ENCODE peak calls at places on chromosomes 7 and 10, in seven cellular contexts. L is left lung; K is Right ventricle myocardium superior; G is C1 segment of cervical spinal cord; D is ureter; N is CD4-positive, alpha-beta memory T cell; T is cardiac muscle cell. E is an unnamed sample.

GRCh38 chr10:44974628-44975431 is 3.8 kb downstream of the DEPP1 start:
- DNase-seq in K (peak), D (peak), G (peak), L (peak), T (peak), N (peak), E (peak)

GRCh38 chr7:44324204-44325126 is 929 bp downstream of the CAMK2B start:
- DNase-seq in D (no peak), K (no peak), T (no peak), N (no peak), L (peak), G (no peak), E (no peak)

GRCh38 chr7:152857272-152857671 is 97.7 kb downstream of the ACTR3B start:
- DNase-seq in D (no peak), K (no peak), L (no peak), G (no peak), T (no peak), N (no peak), E (no peak)

GRCh38 chr10:68154211-68154497 is 44.9 kb downstream of the MYPN start:
- DNase-seq in G (peak), K (peak), D (no peak), N (no peak), L (no peak), T (peak), E (no peak)

GRCh38 chr7:152979376-152979775 is 219.8 kb downstream of the ACTR3B start:
- DNase-seq in T (no peak), D (no peak), L (no peak), K (no peak), G (no peak), N (no peak), E (no peak)

GRCh38 chr10:125054216-125054615 is 106.1 kb downstream of the CTBP2 start:
- DNase-seq in N (no peak), L (peak), D (no peak), K (no peak), G (no peak), T (no peak), E (no peak)

GRCh38 chr10:45418859-45419672 is 45.0 kb downstream of the ALOX5 start:
- DNase-seq in K (peak), D (no peak), N (peak), G (no peak), L (peak), T (peak), E (peak)

GRCh38 chr7:23373151-23374004 is 74.2 kb downstream of the MALSU1 start:
- DNase-seq in T (no peak), K (no peak), D (no peak), L (no peak), G (no peak), N (no peak), E (peak)

GRCh38 chr7:103113164-103113563 is 35.7 kb downstream of the NAPEPLD start:
- DNase-seq in L (no peak), T (no peak), G (no peak), K (no peak), N (no peak), D (no peak), E (no peak)

GRCh38 chr7:151079199-151079910 is 1.3 kb downstream of the FASTK start:
- DNase-seq in L (peak), D (no peak), K (peak), N (no peak), G (no peak), T (no peak), E (no peak)

GRCh38 chr7:126778101-126778500 is 474.6 kb downstream of the GRM8 start:
- DNase-seq in N (no peak), K (no peak), G (no peak), D (no peak), T (no peak), L (no peak), E (no peak)

GRCh38 chr10:7610651-7611389 is 55.9 kb downstream of the ITIH5 start:
- DNase-seq in L (no peak), K (peak), G (no peak), N (no peak), D (no peak), T (no peak), E (no peak)

GRCh38 chr10:12707461-12708185 is 293.9 kb downstream of the CCDC3 start:
- DNase-seq in N (no peak), T (peak), D (no peak), K (no peak), G (no peak), L (no peak), E (no peak)

GRCh38 chr10:49474901-49475300 is 64.0 kb downstream of the ERCC6 start:
- DNase-seq in T (no peak), D (no peak), K (no peak), L (no peak), N (no peak), G (no peak), E (no peak)

GRCh38 chr10:104622598-104623209 is 18.4 kb upstream of the SORCS3 start:
- DNase-seq in N (no peak), L (no peak), K (no peak), T (peak), G (no peak), D (no peak), E (no peak)

GRCh38 chr10:77741746-77742145 is 104.1 kb upstream of the KCNMA1 start:
- DNase-seq in D (no peak), N (no peak), T (no peak), L (no peak), G (no peak), K (no peak), E (no peak)

GRCh38 chr10:109898666-109899577 is 24.4 kb downstream of the XPNPEP1 start:
- DNase-seq in G (no peak), T (no peak), N (no peak), L (no peak), D (no peak), K (no peak), E (no peak)

GRCh38 chr10:102152545-102152890 is 329 bp downstream of the NOLC1 start:
- DNase-seq in L (no peak), K (no peak), D (no peak), G (no peak), T (peak), N (no peak), E (no peak)

GRCh38 chr7:14596421-14596820 is 306.1 kb downstream of the DGKB start:
- DNase-seq in N (no peak), D (no peak), L (no peak), T (no peak), K (no peak), G (no peak), E (no peak)

GRCh38 chr7:30789334-30789711 is 18.1 kb downstream of the MINDY4 start:
- DNase-seq in L (no peak), N (no peak), T (no peak), D (no peak), G (no peak), K (no peak), E (no peak)

GRCh38 chr10:129386415-129387257 is 80.4 kb upstream of the MGMT start:
- DNase-seq in L (no peak), D (no peak), G (no peak), N (no peak), K (no peak), T (no peak), E (no peak)

GRCh38 chr10:118036281-118036875 is 10.4 kb downstream of the RAB11FIP2 start:
- DNase-seq in T (no peak), K (no peak), D (no peak), L (no peak), N (no peak), G (no peak), E (no peak)

GRCh38 chr10:33660329-33660728 is 325.9 kb upstream of the NRP1 start:
- DNase-seq in K (no peak), G (no peak), D (no peak), L (no peak), T (peak), N (no peak), E (no peak)

GRCh38 chr10:7260412-7260900 is 150.4 kb downstream of the SFMBT2 start:
- DNase-seq in L (no peak), N (peak), T (peak), D (peak), G (peak), K (peak), E (no peak)

GRCh38 chr7:7491044-7491443 is 44.6 kb downstream of the COL28A1 start:
- DNase-seq in N (no peak), D (no peak), G (no peak), L (no peak), T (no peak), K (no peak), E (no peak)

GRCh38 chr7:158587425-158588084 is at the start of gene PTPRN2:
- DNase-seq in N (peak), D (peak), G (no peak), L (peak), K (peak), T (peak), E (peak)

GRCh38 chr7:47847207-47847606 is 101.1 kb downstream of the PKD1L1 start:
- DNase-seq in K (no peak), N (no peak), G (no peak), T (no peak), L (no peak), D (no peak), E (no peak)

GRCh38 chr10:132879408-132880147 is 62.8 kb downstream of the CFAP46 start:
- DNase-seq in N (no peak), D (no peak), G (no peak), L (peak), K (peak), T (no peak), E (no peak)

GRCh38 chr10:61621538-61622150 is 41.1 kb upstream of the CABCOCO1 start:
- DNase-seq in G (no peak), K (no peak), L (no peak), D (no peak), N (no peak), T (peak), E (no peak)

GRCh38 chr10:17444062-17444714 is 10.2 kb downstream of the ST8SIA6 start:
- DNase-seq in K (no peak), D (no peak), G (no peak), T (no peak), N (peak), L (no peak), E (no peak)

GRCh38 chr7:54392935-54393334 is 149.2 kb upstream of the VSTM2A start:
- DNase-seq in L (no peak), N (no peak), K (no peak), G (no peak), D (no peak), T (no peak), E (no peak)

GRCh38 chr7:34471844-34472243 is 186.2 kb upstream of the NPSR1 start:
- DNase-seq in N (no peak), D (no peak), T (no peak), L (peak), K (no peak), G (no peak), E (no peak)

GRCh38 chr7:116702046-116702445 is 30.1 kb downstream of the MET start:
- DNase-seq in G (no peak), T (no peak), L (no peak), N (no peak), D (no peak), K (no peak), E (no peak)

GRCh38 chr10:15793664-15794063 is 66.6 kb downstream of the MINDY3 start:
- DNase-seq in K (no peak), D (no peak), T (no peak), N (no peak), G (no peak), L (no peak), E (no peak)

GRCh38 chr7:108012499-108013430 is 9.8 kb upstream of the LAMB1 start:
- DNase-seq in T (peak), G (no peak), N (no peak), D (no peak), K (no peak), L (no peak), E (no peak)